ENCODE peak calls at places on chromosomes 13 and 19, in ten cellular contexts. Z is psoas muscle; K is Caco-2; L is upper lobe of left lung; R is CD8-positive, alpha-beta T cell; X is tibial artery; Q is uterus; C is choroid plexus epithelial cell; A is breast epithelium; S is AG04450. B is an unnamed sample.

GRCh38 chr13:112260108-112261055 is 115.8 kb upstream of the SPACA7 start:
- DNase-seq in Z (no peak), K (no peak), L (no peak), R (no peak), X (no peak), Q (no peak), C (no peak), A (no peak), S (no peak), B (no peak)

GRCh38 chr19:4914736-4915501 is 5.6 kb downstream of the UHRF1 start:
- DNase-seq in Z (no peak), K (peak), L (peak), R (peak), X (no peak), Q (no peak), C (peak), A (peak), S (peak), B (peak)

GRCh38 chr13:39493966-39494365 is 109.0 kb downstream of the LHFPL6 start:
- DNase-seq in Z (no peak), K (no peak), L (no peak), R (no peak), X (no peak), Q (no peak), C (no peak), A (no peak), S (no peak), B (no peak)

GRCh38 chr19:41689993-41690800 is 2.1 kb upstream of the CEACAM7 start:
- DNase-seq in Z (no peak), K (no peak), L (no peak), R (no peak), X (no peak), Q (no peak), C (no peak), A (no peak), S (no peak), B (no peak)

GRCh38 chr13:76875256-76875655 is 10.9 kb downstream of the KCTD12 start:
- DNase-seq in Z (no peak), K (no peak), L (no peak), R (no peak), X (no peak), Q (no peak), C (no peak), A (no peak), S (no peak), B (no peak)

GRCh38 chr13:102147353-102147752 is 254.5 kb downstream of the FGF14 start:
- DNase-seq in Z (no peak), K (no peak), L (no peak), R (no peak), X (no peak), Q (no peak), C (no peak), A (no peak), S (no peak), B (no peak)

GRCh38 chr19:6588508-6589345 is 2.2 kb downstream of the CD70 start:
- DNase-seq in Z (no peak), K (no peak), L (no peak), R (no peak), X (no peak), Q (no peak), C (no peak), A (no peak), S (no peak), B (no peak)

GRCh38 chr13:83499286-83499685 is 383.0 kb downstream of the SLITRK1 start:
- DNase-seq in Z (no peak), K (no peak), L (no peak), R (no peak), X (no peak), Q (no peak), C (no peak), A (no peak), S (no peak), B (peak)

GRCh38 chr13:94351292-94352000 is 128.0 kb downstream of the DCT start:
- DNase-seq in Z (no peak), K (no peak), L (no peak), R (no peak), X (no peak), Q (no peak), C (peak), A (no peak), S (peak), B (peak)

GRCh38 chr19:53389591-53390377 is 5.2 kb upstream of the ZNF765 start:
- DNase-seq in Z (peak), K (no peak), L (no peak), R (no peak), X (no peak), Q (no peak), C (no peak), A (no peak), S (no peak), B (no peak)

GRCh38 chr13:72849571-72849970 is 67.6 kb downstream of the PIBF1 start:
- DNase-seq in Z (no peak), K (no peak), L (no peak), R (no peak), X (no peak), Q (no peak), C (peak), A (no peak), S (no peak), B (peak)

GRCh38 chr13:26497991-26498423 is 59.5 kb upstream of the WASF3 start:
- DNase-seq in Z (no peak), K (no peak), L (no peak), R (no peak), X (no peak), Q (no peak), C (peak), A (no peak), S (no peak), B (peak)

GRCh38 chr19:15287496-15287895 is 44.8 kb downstream of the BRD4 start:
- DNase-seq in Z (no peak), K (no peak), L (no peak), R (no peak), X (no peak), Q (no peak), C (no peak), A (no peak), S (no peak), B (peak)

GRCh38 chr19:40165362-40165937 is 25.8 kb upstream of the MAP3K10 start:
- DNase-seq in Z (peak), K (peak), L (peak), R (peak), X (peak), Q (peak), C (peak), A (no peak), S (no peak), B (peak)

GRCh38 chr19:4635763-4636135 is 3.6 kb upstream of the TNFAIP8L1 start:
- DNase-seq in Z (no peak), K (no peak), L (no peak), R (no peak), X (no peak), Q (no peak), C (no peak), A (no peak), S (no peak), B (no peak)

GRCh38 chr19:8307400-8307964 is 676 bp downstream of the CD320 start:
- DNase-seq in Z (peak), K (no peak), L (peak), R (no peak), X (no peak), Q (no peak), C (no peak), A (peak), S (no peak), B (no peak)

GRCh38 chr13:32047796-32048195 is 16.2 kb downstream of the FRY start:
- DNase-seq in Z (no peak), K (no peak), L (no peak), R (no peak), X (no peak), Q (no peak), C (no peak), A (no peak), S (no peak), B (no peak)

DNA sequence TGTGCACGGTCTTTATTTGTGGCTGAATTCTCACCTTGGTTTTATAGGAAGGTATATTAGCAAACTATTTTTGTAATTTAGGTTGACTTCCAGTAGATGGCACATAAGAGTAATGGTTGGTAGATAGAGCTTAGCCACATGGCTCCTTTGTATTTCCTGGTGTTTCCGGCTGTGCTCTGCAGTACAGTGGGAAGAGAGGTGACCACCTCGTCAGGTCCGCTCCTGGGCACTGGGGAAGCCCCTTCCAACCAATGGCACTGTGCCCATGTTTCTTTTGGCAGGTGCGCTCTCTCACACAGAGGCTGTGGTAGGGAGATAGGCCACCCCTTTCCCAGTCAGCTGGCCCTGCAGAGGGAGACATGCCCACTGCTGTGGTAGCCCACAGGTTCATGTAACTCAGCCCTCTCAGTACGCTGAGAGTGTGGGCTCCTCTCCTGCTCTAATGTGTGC is 74.3 kb upstream of the ATP12A start:
- DNase-seq in Z (no peak), K (no peak), L (no peak), R (no peak), X (no peak), Q (no peak), C (peak), A (no peak), S (no peak), B (no peak)
- TF ChIP-seq CTCF in Z (no peak), K (no peak), L (peak), R (peak), X (no peak), Q (no peak), C (peak), A (no peak), S (peak), B (no peak)

DNA sequence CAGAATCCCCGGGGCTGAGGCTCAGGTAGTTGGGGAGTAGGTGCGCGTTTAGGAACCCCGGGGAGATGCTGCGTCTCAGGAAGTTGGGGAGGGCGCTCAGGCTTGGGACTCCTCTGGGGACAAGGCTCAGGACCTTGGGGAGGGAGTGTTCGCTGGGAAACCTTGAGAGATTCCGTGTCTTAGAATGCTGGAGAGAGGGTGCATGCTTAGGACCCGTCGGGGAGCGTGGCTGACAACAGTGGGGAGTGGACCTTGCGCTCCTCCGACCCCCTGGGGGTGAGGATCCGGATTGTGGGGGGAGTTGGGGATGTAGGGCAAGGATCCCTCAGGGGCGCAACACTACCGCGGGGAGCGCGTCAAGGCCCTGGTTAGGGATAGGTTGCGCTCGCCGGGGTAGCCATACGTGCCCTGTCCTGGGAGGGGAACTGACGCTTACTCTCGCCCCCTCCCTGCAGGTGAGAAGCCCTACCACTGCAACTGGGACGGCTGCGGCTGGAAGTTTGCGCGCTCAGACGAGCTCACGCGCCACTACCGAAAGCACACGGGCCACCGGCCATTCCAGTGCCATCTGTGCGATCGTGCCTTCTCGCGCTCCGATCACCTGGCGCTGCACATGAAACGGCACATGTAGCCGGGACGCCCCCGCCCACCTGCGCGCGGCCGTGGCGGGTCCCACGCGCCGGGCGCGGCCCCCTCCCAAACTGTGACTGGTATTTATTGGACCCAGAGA is 1.9 kb downstream of the KLF2 start:
- DNase-seq in Z (peak), K (no peak), L (peak), R (peak), X (no peak), Q (no peak), C (no peak), A (no peak), S (no peak), B (no peak)
- H3K4me3 ChIP-seq in Z (peak), K (no peak), L (peak), R (peak), X (peak), Q (peak), C (peak), A (peak), S (peak), B (peak)

GRCh38 chr13:68234278-68234677 is 1004.1 kb upstream of the PCDH9 start:
- DNase-seq in Z (no peak), K (no peak), L (no peak), R (no peak), X (no peak), Q (no peak), C (peak), A (no peak), S (no peak), B (peak)
- TF ChIP-seq CTCF in Z (no peak), K (peak), L (no peak), R (no peak), X (no peak), Q (no peak), C (peak), A (no peak), S (peak), B (peak)

GRCh38 chr19:13850910-13851753 is 25.8 kb upstream of the NANOS3 start:
- DNase-seq in Z (peak), K (peak), L (peak), R (no peak), X (peak), Q (peak), C (peak), A (peak), S (peak), B (peak)
- H3K4me3 ChIP-seq in Z (peak), K (peak), L (peak), R (no peak), X (peak), Q (peak), C (peak), A (peak), S (peak), B (no peak)

GRCh38 chr13:46171223-46171622 is 10.8 kb downstream of the LCP1 start:
- DNase-seq in Z (no peak), K (no peak), L (no peak), R (no peak), X (no peak), Q (no peak), C (no peak), A (no peak), S (no peak), B (no peak)

GRCh38 chr13:46168818-46169217 is 13.2 kb downstream of the LCP1 start:
- DNase-seq in Z (no peak), K (no peak), L (no peak), R (no peak), X (no peak), Q (no peak), C (no peak), A (no peak), S (no peak), B (no peak)

GRCh38 chr13:46170268-46170667 is 11.7 kb downstream of the LCP1 start:
- DNase-seq in Z (no peak), K (no peak), L (no peak), R (no peak), X (no peak), Q (no peak), C (no peak), A (no peak), S (no peak), B (no peak)

GRCh38 chr13:46171739-46172138 is 10.2 kb downstream of the LCP1 start:
- DNase-seq in Z (no peak), K (no peak), L (no peak), R (no peak), X (no peak), Q (no peak), C (no peak), A (no peak), S (no peak), B (no peak)

GRCh38 chr13:46170687-46171086 is 11.3 kb downstream of the LCP1 start:
- DNase-seq in Z (no peak), K (no peak), L (no peak), R (no peak), X (no peak), Q (no peak), C (peak), A (no peak), S (no peak), B (no peak)
- TF ChIP-seq CTCF in Z (no peak), K (no peak), L (no peak), R (peak), X (no peak), Q (no peak), C (no peak), A (no peak), S (no peak), B (no peak)

GRCh38 chr19:49150106-49150943 is 4.9 kb downstream of the HRC start:
- DNase-seq in Z (peak), K (peak), L (peak), R (no peak), X (peak), Q (peak), C (peak), A (peak), S (no peak), B (peak)

GRCh38 chr19:49151339-49152217 is 3.6 kb downstream of the HRC start:
- DNase-seq in Z (peak), K (peak), L (peak), R (no peak), X (no peak), Q (no peak), C (peak), A (peak), S (no peak), B (no peak)

GRCh38 chr19:49150944-49151243 is 4.3 kb downstream of the HRC start:
- DNase-seq in Z (no peak), K (no peak), L (no peak), R (no peak), X (no peak), Q (no peak), C (no peak), A (no peak), S (no peak), B (no peak)

GRCh38 chr19:49153167-49153809 is 1.9 kb downstream of the HRC start:
- DNase-seq in Z (no peak), K (no peak), L (no peak), R (no peak), X (no peak), Q (no peak), C (no peak), A (no peak), S (no peak), B (no peak)

DNA sequence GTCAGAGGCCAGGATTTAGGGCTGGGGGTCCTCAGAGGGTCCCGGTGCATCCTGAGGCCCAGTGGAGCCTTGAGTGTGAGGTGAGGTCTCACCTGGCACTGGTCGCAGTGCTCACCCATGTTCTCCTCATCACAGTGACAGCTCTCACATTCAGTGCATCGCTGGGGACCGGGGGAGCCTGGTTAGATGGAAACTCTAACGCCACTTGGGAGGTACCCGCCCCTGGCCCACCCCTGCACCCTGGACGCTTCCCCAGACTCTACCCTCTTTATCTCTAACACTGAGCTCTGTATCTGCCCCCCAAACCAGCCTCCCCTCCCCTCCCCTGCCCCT is 3.0 kb downstream of the HRC start:
- DNase-seq in Z (no peak), K (no peak), L (no peak), R (no peak), X (no peak), Q (no peak), C (no peak), A (no peak), S (no peak), B (no peak)
- H3K4me3 ChIP-seq in Z (peak), K (no peak), L (peak), R (no peak), X (no peak), Q (no peak), C (no peak), A (peak), S (no peak), B (no peak)

B was measured in astrocyte of the spinal cord.